ENCODE peak calls at places on chromosomes 3 and 15, in eight cellular contexts. One of them, this sample, is unnamed.

GRCh38 chr15:33448961-33449611 is 138.3 kb downstream of the RYR3 start:
- DNase-seq in Panc1: no peak
- DNase-seq in body of pancreas: peak; percentile 4
- DNase-seq in lower lobe of right lung: no peak
- DNase-seq in WERI-Rb-1: no peak
- DNase-seq in hepatocyte: no peak
- DNase-seq in HCT116: no peak
- DNase-seq in thoracic aorta: no peak
- DNase-seq in this sample: no peak

GRCh38 chr3:45582407-45582806 is 12.1 kb upstream of the LIMD1 start:
- DNase-seq in HCT116: no peak
- DNase-seq in WERI-Rb-1: no peak
- DNase-seq in body of pancreas: no peak
- DNase-seq in thoracic aorta: no peak
- DNase-seq in Panc1: no peak
- DNase-seq in hepatocyte: no peak
- DNase-seq in lower lobe of right lung: no peak
- DNase-seq in this sample: no peak

GRCh38 chr15:70141376-70142071 is 43.8 kb upstream of the TLE3 start:
- DNase-seq in hepatocyte: no peak
- DNase-seq in Panc1: no peak
- DNase-seq in lower lobe of right lung: no peak
- DNase-seq in WERI-Rb-1: no peak
- DNase-seq in thoracic aorta: no peak
- DNase-seq in HCT116: no peak
- DNase-seq in body of pancreas: no peak
- DNase-seq in this sample: no peak

GRCh38 chr3:143035466-143036214 is 34.3 kb downstream of the U2SURP start:
- DNase-seq in HCT116: no peak
- DNase-seq in WERI-Rb-1: no peak
- DNase-seq in body of pancreas: no peak
- DNase-seq in hepatocyte: no peak
- DNase-seq in Panc1: no peak
- DNase-seq in lower lobe of right lung: no peak
- DNase-seq in thoracic aorta: no peak
- DNase-seq in this sample: no peak

GRCh38 chr3:128226794-128227399 is 73.6 kb downstream of the EEFSEC start:
- DNase-seq in body of pancreas: peak; percentile 26
- DNase-seq in thoracic aorta: no peak
- DNase-seq in lower lobe of right lung: no peak
- DNase-seq in HCT116: peak; percentile 10
- DNase-seq in WERI-Rb-1: peak; percentile 61
- DNase-seq in Panc1: peak; percentile 10
- DNase-seq in hepatocyte: peak; percentile 28
- DNase-seq in this sample: no peak

GRCh38 chr3:151205482-151205881 is 2.5 kb upstream of the GPR171 start:
- DNase-seq in body of pancreas: no peak
- DNase-seq in hepatocyte: no peak
- DNase-seq in WERI-Rb-1: no peak
- DNase-seq in thoracic aorta: no peak
- DNase-seq in Panc1: no peak
- DNase-seq in HCT116: no peak
- DNase-seq in lower lobe of right lung: no peak
- DNase-seq in this sample: no peak

GRCh38 chr3:198097048-198097447 is 137.0 kb downstream of the LMLN start:
- DNase-seq in HCT116: no peak
- DNase-seq in hepatocyte: no peak
- DNase-seq in body of pancreas: no peak
- DNase-seq in Panc1: no peak
- DNase-seq in WERI-Rb-1: no peak
- DNase-seq in thoracic aorta: no peak
- DNase-seq in lower lobe of right lung: no peak
- DNase-seq in this sample: no peak

GRCh38 chr3:15319575-15319974 is 12.8 kb downstream of the SH3BP5 start:
- DNase-seq in thoracic aorta: no peak
- DNase-seq in hepatocyte: no peak
- DNase-seq in lower lobe of right lung: peak; percentile 67
- DNase-seq in Panc1: no peak
- DNase-seq in WERI-Rb-1: no peak
- DNase-seq in HCT116: no peak
- DNase-seq in body of pancreas: peak; percentile 23
- DNase-seq in this sample: peak; percentile 87

GRCh38 chr3:45337839-45338470 is 50.4 kb upstream of the LARS2 start:
- DNase-seq in thoracic aorta: no peak
- DNase-seq in body of pancreas: no peak
- DNase-seq in Panc1: no peak
- DNase-seq in WERI-Rb-1: no peak
- DNase-seq in lower lobe of right lung: no peak
- DNase-seq in HCT116: no peak
- DNase-seq in hepatocyte: no peak
- DNase-seq in this sample: no peak

GRCh38 chr3:124878561-124879394 is 8.4 kb downstream of the ITGB5 start:
- DNase-seq in Panc1: peak; percentile 99
- DNase-seq in lower lobe of right lung: no peak
- DNase-seq in WERI-Rb-1: no peak
- DNase-seq in hepatocyte: peak; percentile 40
- DNase-seq in body of pancreas: peak; percentile 63
- DNase-seq in thoracic aorta: peak; percentile 57
- DNase-seq in HCT116: peak; percentile 89
- DNase-seq in this sample: no peak

GRCh38 chr15:41610048-41610447 is 50.2 kb upstream of the MGA start:
- DNase-seq in Panc1: no peak
- DNase-seq in thoracic aorta: no peak
- DNase-seq in WERI-Rb-1: no peak
- DNase-seq in HCT116: no peak
- DNase-seq in body of pancreas: no peak
- DNase-seq in hepatocyte: no peak
- DNase-seq in lower lobe of right lung: no peak
- DNase-seq in this sample: no peak

GRCh38 chr3:105832618-105833017 is 36.2 kb downstream of the CBLB start:
- DNase-seq in body of pancreas: no peak
- DNase-seq in HCT116: no peak
- DNase-seq in Panc1: no peak
- DNase-seq in lower lobe of right lung: no peak
- DNase-seq in hepatocyte: no peak
- DNase-seq in thoracic aorta: no peak
- DNase-seq in WERI-Rb-1: no peak
- DNase-seq in this sample: no peak

GRCh38 chr3:3080309-3080708 is 29.9 kb downstream of the IL5RA start:
- DNase-seq in body of pancreas: no peak
- DNase-seq in hepatocyte: no peak
- DNase-seq in thoracic aorta: no peak
- DNase-seq in lower lobe of right lung: no peak
- DNase-seq in Panc1: no peak
- DNase-seq in HCT116: no peak
- DNase-seq in WERI-Rb-1: no peak
- DNase-seq in this sample: no peak

GRCh38 chr15:48352474-48353072 is 21.3 kb downstream of the DUT start:
- DNase-seq in WERI-Rb-1: peak; percentile 66
- DNase-seq in Panc1: peak; percentile 50
- DNase-seq in HCT116: peak; percentile 77
- DNase-seq in lower lobe of right lung: no peak
- DNase-seq in hepatocyte: peak; percentile 80
- DNase-seq in thoracic aorta: no peak
- DNase-seq in body of pancreas: peak; percentile 70
- DNase-seq in this sample: peak; percentile 79

GRCh38 chr15:58469432-58470353 is 37.9 kb downstream of the LIPC start:
- DNase-seq in HCT116: peak; percentile 69
- DNase-seq in hepatocyte: peak; percentile 70
- DNase-seq in lower lobe of right lung: no peak
- DNase-seq in WERI-Rb-1: no peak
- DNase-seq in Panc1: no peak
- DNase-seq in body of pancreas: peak; percentile 70
- DNase-seq in thoracic aorta: no peak
- DNase-seq in this sample: no peak

GRCh38 chr3:126537730-126538281 is 13.9 kb downstream of the CHST13 start:
- DNase-seq in lower lobe of right lung: peak; percentile 43
- DNase-seq in Panc1: no peak
- DNase-seq in body of pancreas: no peak
- DNase-seq in HCT116: no peak
- DNase-seq in thoracic aorta: no peak
- DNase-seq in hepatocyte: no peak
- DNase-seq in WERI-Rb-1: peak; percentile 40
- DNase-seq in this sample: no peak

GRCh38 chr3:162780313-162780712 is 1283.7 kb downstream of the OTOL1 start:
- DNase-seq in thoracic aorta: no peak
- DNase-seq in lower lobe of right lung: no peak
- DNase-seq in hepatocyte: no peak
- DNase-seq in HCT116: no peak
- DNase-seq in body of pancreas: no peak
- DNase-seq in Panc1: no peak
- DNase-seq in WERI-Rb-1: no peak
- DNase-seq in this sample: no peak

GRCh38 chr3:99118381-99118780 is 216.9 kb upstream of the DCBLD2 start:
- DNase-seq in hepatocyte: no peak
- DNase-seq in HCT116: no peak
- DNase-seq in WERI-Rb-1: no peak
- DNase-seq in lower lobe of right lung: no peak
- DNase-seq in thoracic aorta: no peak
- DNase-seq in Panc1: no peak
- DNase-seq in body of pancreas: no peak
- DNase-seq in this sample: no peak

GRCh38 chr15:67119238-67119846 is 53.9 kb downstream of the SMAD3 start:
- DNase-seq in body of pancreas: no peak
- DNase-seq in HCT116: no peak
- DNase-seq in thoracic aorta: no peak
- DNase-seq in hepatocyte: no peak
- DNase-seq in WERI-Rb-1: no peak
- DNase-seq in Panc1: no peak
- DNase-seq in lower lobe of right lung: no peak
- DNase-seq in this sample: no peak

DNA sequence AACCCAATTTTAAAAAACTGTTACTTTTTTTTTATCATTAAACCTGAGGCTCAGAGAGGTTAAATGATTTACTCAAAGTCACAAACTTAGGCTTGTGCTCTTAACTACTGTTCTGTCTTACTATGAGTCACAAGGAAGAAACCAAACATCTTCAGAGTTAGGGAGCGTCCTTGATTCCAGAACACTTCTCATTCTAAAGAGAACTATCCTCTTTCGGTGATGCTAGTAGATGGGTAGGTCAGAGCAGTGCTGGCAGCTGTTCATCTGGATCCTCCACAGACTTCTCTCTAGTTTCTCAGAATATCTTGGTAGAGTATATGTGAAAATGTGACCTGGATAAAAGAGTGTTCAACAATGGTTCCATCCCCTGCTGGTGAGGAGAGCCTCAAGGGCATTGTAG is 3.3 kb downstream of the ARL6IP5 start:
- DNase-seq in Panc1: no peak
- DNase-seq in thoracic aorta: no peak
- DNase-seq in hepatocyte: no peak
- DNase-seq in WERI-Rb-1: no peak
- DNase-seq in HCT116: no peak
- DNase-seq in lower lobe of right lung: no peak
- DNase-seq in body of pancreas: no peak
- DNase-seq in this sample: no peak
- TF ChIP-seq CTCF in Panc1: no peak
- TF ChIP-seq CTCF in thoracic aorta: no peak
- TF ChIP-seq CTCF in hepatocyte: no peak
- TF ChIP-seq CTCF in WERI-Rb-1: no peak
- TF ChIP-seq CTCF in HCT116: no peak
- TF ChIP-seq CTCF in lower lobe of right lung: no peak
- TF ChIP-seq CTCF in body of pancreas: no peak
- TF ChIP-seq CTCF in this sample: no peak

DNA sequence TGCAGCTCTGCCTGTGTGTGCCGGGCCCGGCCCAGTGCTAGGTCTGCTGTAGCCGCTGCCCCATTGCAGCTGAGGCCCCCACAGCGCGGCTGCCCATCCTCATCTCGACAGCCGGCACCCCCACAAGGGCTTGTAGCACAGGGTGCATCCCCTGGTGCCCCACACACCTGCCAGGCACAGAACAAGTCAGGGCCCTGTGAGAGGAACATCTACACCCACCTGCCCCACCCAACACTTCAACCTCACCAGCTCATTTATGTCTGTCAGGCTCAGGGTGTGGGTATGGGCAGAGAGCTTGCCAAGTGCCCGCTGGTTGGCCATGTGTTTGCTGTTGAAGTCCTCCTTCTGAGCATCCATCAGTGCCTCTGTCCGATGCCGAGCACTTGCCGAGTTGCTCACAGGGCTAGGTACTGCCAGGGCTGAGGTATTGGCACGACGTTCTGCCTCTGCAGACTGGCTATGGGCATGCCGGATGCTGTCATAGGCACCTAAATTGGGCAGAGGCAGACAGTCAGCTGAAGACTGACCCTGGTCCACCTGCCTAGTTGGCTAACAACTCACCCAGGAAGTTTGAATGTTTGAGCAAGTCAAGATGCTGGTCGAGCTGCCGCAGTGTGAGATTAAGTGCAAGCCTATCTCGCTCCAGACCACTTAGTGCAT is 2.4 kb upstream of the USP19 start:
- DNase-seq in lower lobe of right lung: no peak
- DNase-seq in hepatocyte: no peak
- DNase-seq in Panc1: no peak
- DNase-seq in WERI-Rb-1: no peak
- DNase-seq in thoracic aorta: no peak
- DNase-seq in HCT116: no peak
- DNase-seq in body of pancreas: no peak
- DNase-seq in this sample: no peak
- H3K27ac ChIP-seq in lower lobe of right lung: no peak overlapping the region
- H3K27ac ChIP-seq in hepatocyte: no peak overlapping the region
- H3K27ac ChIP-seq in Panc1: no peak overlapping the region
- H3K27ac ChIP-seq in WERI-Rb-1: no peak overlapping the region
- H3K27ac ChIP-seq in thoracic aorta: no peak overlapping the region
- H3K27ac ChIP-seq in HCT116: no peak overlapping the region
- H3K27ac ChIP-seq in body of pancreas: no peak overlapping the region
- H3K27ac ChIP-seq in this sample: no peak overlapping the region

GRCh38 chr15:72239652-72240051 is 8.7 kb upstream of the PKM start:
- DNase-seq in lower lobe of right lung: no peak
- DNase-seq in hepatocyte: no peak
- DNase-seq in Panc1: no peak
- DNase-seq in body of pancreas: no peak
- DNase-seq in thoracic aorta: no peak
- DNase-seq in HCT116: no peak
- DNase-seq in WERI-Rb-1: no peak
- DNase-seq in this sample: no peak
- H3K36me3 ChIP-seq in lower lobe of right lung: peaks cover 51% of the 10 kb centered on the region
- H3K36me3 ChIP-seq in hepatocyte: no peaks in the 10 kb centered on the region
- H3K36me3 ChIP-seq in Panc1: peaks cover 6% of the 10 kb centered on the region
- H3K36me3 ChIP-seq in body of pancreas: peaks cover 9% of the 10 kb centered on the region
- H3K36me3 ChIP-seq in thoracic aorta: peaks cover 38% of the 10 kb centered on the region
- H3K36me3 ChIP-seq in HCT116: peaks cover 12% of the 10 kb centered on the region
- H3K36me3 ChIP-seq in WERI-Rb-1: peaks cover 48% of the 10 kb centered on the region
- H3K36me3 ChIP-seq in this sample: peaks cover 41% of the 10 kb centered on the region

GRCh38 chr3:190883141-190883540 is 20.6 kb upstream of the GMNC start:
- DNase-seq in lower lobe of right lung: no peak
- DNase-seq in hepatocyte: no peak
- DNase-seq in WERI-Rb-1: no peak
- DNase-seq in Panc1: no peak
- DNase-seq in HCT116: no peak
- DNase-seq in body of pancreas: no peak
- DNase-seq in thoracic aorta: no peak
- DNase-seq in this sample: no peak

DNA sequence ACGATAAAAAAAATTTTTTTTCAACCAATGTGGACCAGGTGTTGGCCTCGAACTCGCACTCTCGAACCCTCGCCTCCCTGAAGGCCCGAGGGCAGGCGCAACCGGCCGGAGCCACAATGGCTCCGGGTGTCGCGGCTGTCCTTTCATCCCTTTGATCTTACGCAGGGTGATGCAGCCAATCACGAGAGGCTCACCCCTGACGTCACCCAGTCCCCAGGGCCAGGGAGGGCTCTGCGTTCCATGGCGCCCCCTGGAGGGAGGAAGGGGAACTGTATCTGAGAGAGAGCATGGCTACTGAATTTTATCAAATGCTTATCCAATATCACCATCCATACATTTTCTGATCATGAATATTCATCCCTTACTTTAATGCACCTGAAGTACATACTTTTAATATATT is 15.4 kb upstream of the GMNC start:
- DNase-seq in HCT116: no peak
- DNase-seq in Panc1: no peak
- DNase-seq in hepatocyte: no peak
- DNase-seq in lower lobe of right lung: no peak
- DNase-seq in body of pancreas: no peak
- DNase-seq in thoracic aorta: no peak
- DNase-seq in WERI-Rb-1: no peak
- DNase-seq in this sample: no peak
- TF ChIP-seq CTCF in HCT116: peak; percentile 66
- TF ChIP-seq CTCF in Panc1: peak; percentile 66
- TF ChIP-seq CTCF in hepatocyte: no peak
- TF ChIP-seq CTCF in lower lobe of right lung: peak; percentile 22
- TF ChIP-seq CTCF in body of pancreas: no peak
- TF ChIP-seq CTCF in thoracic aorta: no peak
- TF ChIP-seq CTCF in WERI-Rb-1: no peak
- TF ChIP-seq CTCF in this sample: no peak

This sample was measured in ascending aorta.